ENCODE peak calls at places on chromosomes 7 and 10, in four cellular contexts. Z is HL-60, A is GM12878, Y is K562. N is an unnamed sample.

GRCh38 chr10:9331583-9332008 is 1277.1 kb downstream of the GATA3 start:
- DNase-seq in A (no peak), Z (no peak), Y (peak), N (no peak)

GRCh38 chr7:41858196-41858595 is 155.3 kb upstream of the INHBA start:
- DNase-seq in A (no peak), Y (no peak), Z (no peak), N (no peak)

GRCh38 chr10:77977975-77978759 is 51.1 kb downstream of the POLR3A start:
- DNase-seq in A (no peak), Z (no peak), Y (no peak), N (no peak)

GRCh38 chr10:52740913-52741675 is 31.5 kb downstream of the MBL2 start:
- DNase-seq in Y (peak), Z (peak), A (no peak), N (no peak)

GRCh38 chr10:61031341-61031740 is 87.4 kb upstream of the RHOBTB1 start:
- DNase-seq in Z (no peak), Y (no peak), A (no peak), N (no peak)

GRCh38 chr7:22962775-22963358 is 51.1 kb downstream of the HYCC1 start:
- DNase-seq in A (no peak), Z (no peak), Y (no peak), N (no peak)

GRCh38 chr10:5506751-5507648 is 7.6 kb upstream of the CALML5 start:
- DNase-seq in Y (no peak), A (no peak), Z (no peak), N (no peak)

GRCh38 chr10:15879058-15879457 is 18.8 kb upstream of the MINDY3 start:
- DNase-seq in Y (peak), Z (no peak), A (no peak), N (no peak)

GRCh38 chr10:49610015-49610734 is at the start of gene SLC18A3:
- DNase-seq in A (no peak), Y (no peak), Z (no peak), N (no peak)

GRCh38 chr10:115093286-115093775 is at the start of gene ATRNL1:
- DNase-seq in Y (no peak), A (no peak), Z (no peak), N (peak)

GRCh38 chr10:119395287-119396007 is 147.1 kb downstream of the RGS10 start:
- DNase-seq in A (no peak), Y (no peak), Z (peak), N (peak)

GRCh38 chr7:1403844-1404404 is 55.3 kb downstream of the MICALL2 start:
- DNase-seq in Z (peak), A (no peak), Y (no peak), N (no peak)

GRCh38 chr7:14834456-14834855 is 68.1 kb downstream of the DGKB start:
- DNase-seq in A (no peak), Y (no peak), Z (no peak), N (no peak)

GRCh38 chr7:24466109-24466768 is 107.0 kb upstream of the PALS2 start:
- DNase-seq in Y (no peak), Z (no peak), A (no peak), N (no peak)

GRCh38 chr10:114260366-114260765 is 21.3 kb downstream of the VWA2 start:
- DNase-seq in Z (no peak), Y (no peak), A (no peak), N (no peak)

GRCh38 chr7:3683886-3684539 is 383.0 kb downstream of the SDK1 start:
- DNase-seq in Z (no peak), A (no peak), Y (no peak), N (no peak)

GRCh38 chr10:79178614-79179403 is 110.0 kb downstream of the ZMIZ1 start:
- DNase-seq in A (no peak), Z (no peak), Y (peak), N (no peak)

GRCh38 chr7:109844362-109844761 is 1246.6 kb upstream of the LRRN3 start:
- DNase-seq in Z (no peak), A (no peak), Y (no peak), N (no peak)

GRCh38 chr10:119667562-119668328 is 16.6 kb downstream of the BAG3 start:
- DNase-seq in Z (no peak), A (no peak), Y (peak), N (no peak)

GRCh38 chr10:114380060-114380459 is 24.2 kb downstream of the AFAP1L2 start:
- DNase-seq in Y (no peak), Z (no peak), A (no peak), N (no peak)

GRCh38 chr10:44463511-44464121 is 78.7 kb upstream of the CXCL12 start:
- DNase-seq in Z (no peak), A (no peak), Y (no peak), N (no peak)

GRCh38 chr10:11011966-11012365 is 5.7 kb upstream of the CELF2 start:
- DNase-seq in Y (no peak), A (no peak), Z (no peak), N (no peak)

GRCh38 chr10:129416136-129416530 is 50.9 kb upstream of the MGMT start:
- DNase-seq in Y (no peak), Z (no peak), A (no peak), N (no peak)

GRCh38 chr10:14369881-14370280 is 39.2 kb upstream of the FRMD4A start:
- DNase-seq in Y (no peak), A (no peak), Z (no peak), N (no peak)

GRCh38 chr7:33109758-33110238 is 594 bp upstream of the RP9 start:
- DNase-seq in Z (peak), Y (no peak), A (no peak), N (no peak)

GRCh38 chr7:45679516-45679915 is 105.3 kb downstream of the ADCY1 start:
- DNase-seq in A (no peak), Y (no peak), Z (no peak), N (no peak)

GRCh38 chr10:131549116-131549515 is 237.6 kb upstream of the TCERG1L start:
- DNase-seq in Z (no peak), Y (no peak), A (no peak), N (no peak)

GRCh38 chr7:94654764-94655561 is 970 bp downstream of the SGCE start:
- DNase-seq in Y (no peak), Z (no peak), A (no peak), N (no peak)

GRCh38 chr7:121940907-121941306 is 67.9 kb downstream of the PTPRZ1 start:
- DNase-seq in A (no peak), Y (no peak), Z (no peak), N (no peak)

GRCh38 chr10:34721201-34721840 is 93.8 kb downstream of the PARD3 start:
- DNase-seq in Y (no peak), A (no peak), Z (no peak), N (no peak)

GRCh38 chr10:84632866-84633265 is 304.5 kb downstream of the CCSER2 start:
- DNase-seq in Z (no peak), A (no peak), Y (no peak), N (no peak)

GRCh38 chr10:24209946-24210491 is 1.1 kb downstream of the KIAA1217 start:
- DNase-seq in Y (no peak), Z (no peak), A (peak), N (peak)

GRCh38 chr10:42769173-42769572 is 13.4 kb upstream of the BMS1 start:
- DNase-seq in A (no peak), Y (no peak), Z (no peak), N (no peak)
- TF ChIP-seq SPI1 in A (no peak), Y (no peak), Z (no peak), N (no peak)

DNA sequence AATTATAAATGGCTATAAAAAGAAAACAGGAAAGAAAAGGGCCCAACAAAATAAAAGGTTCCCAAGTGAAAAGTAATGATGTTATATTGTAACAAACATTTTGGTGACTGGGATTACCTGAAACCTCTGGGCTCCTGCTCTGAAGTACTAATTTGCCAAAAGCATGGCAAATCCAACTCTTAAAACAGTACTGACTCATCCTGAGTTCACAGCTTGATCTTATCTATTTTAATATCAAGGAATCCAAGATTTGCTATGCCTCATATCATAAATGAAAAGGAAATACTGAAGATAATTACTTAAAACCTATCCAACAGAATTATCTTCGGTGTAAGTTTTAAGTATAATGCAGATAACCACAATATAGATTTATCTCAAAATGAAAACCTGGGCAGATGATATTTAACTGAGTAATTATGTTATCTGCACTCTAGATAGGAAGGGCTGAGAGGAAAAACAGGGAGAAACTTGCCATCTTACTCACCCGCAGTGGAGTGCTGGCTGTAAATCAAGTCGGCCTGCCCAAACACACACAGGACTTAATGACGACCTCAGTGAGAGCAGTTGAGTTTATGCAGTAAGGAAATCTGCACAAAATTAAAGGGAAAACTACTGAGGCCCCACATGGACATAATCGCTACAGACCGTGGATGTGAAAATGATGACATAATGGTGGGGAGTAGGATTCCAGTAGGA is 48.4 kb downstream of the MPP7 start:
- DNase-seq in Y (no peak), A (no peak), Z (no peak), N (no peak)
- TF ChIP-seq POLR2AphosphoS5 in Y (no peak), A (no peak), Z (no peak), N (no peak)

DNA sequence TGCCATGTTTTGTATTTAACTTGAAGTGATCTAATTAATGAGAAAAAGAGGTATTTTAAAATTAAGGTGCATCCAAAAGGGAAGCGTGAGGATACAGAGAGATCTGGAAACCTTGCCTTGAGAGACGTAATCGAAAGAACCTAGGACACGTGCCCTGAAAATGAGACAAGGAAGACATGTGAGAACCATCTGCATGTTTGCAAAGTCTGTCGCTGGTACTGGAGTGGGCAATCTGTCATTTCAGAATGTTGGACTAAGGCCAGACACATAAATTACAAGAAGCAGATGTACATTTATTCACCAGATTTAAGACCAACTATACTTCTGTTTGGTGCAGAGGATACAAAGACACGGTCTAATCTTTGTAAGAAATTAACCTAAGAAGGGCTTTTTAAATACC is 9.2 kb downstream of the AGR2 start:
- DNase-seq in Y (no peak), A (no peak), Z (no peak), N (no peak)
- TF ChIP-seq SPI1 in Y (no peak), A (no peak), Z (no peak), N (no peak)

DNA sequence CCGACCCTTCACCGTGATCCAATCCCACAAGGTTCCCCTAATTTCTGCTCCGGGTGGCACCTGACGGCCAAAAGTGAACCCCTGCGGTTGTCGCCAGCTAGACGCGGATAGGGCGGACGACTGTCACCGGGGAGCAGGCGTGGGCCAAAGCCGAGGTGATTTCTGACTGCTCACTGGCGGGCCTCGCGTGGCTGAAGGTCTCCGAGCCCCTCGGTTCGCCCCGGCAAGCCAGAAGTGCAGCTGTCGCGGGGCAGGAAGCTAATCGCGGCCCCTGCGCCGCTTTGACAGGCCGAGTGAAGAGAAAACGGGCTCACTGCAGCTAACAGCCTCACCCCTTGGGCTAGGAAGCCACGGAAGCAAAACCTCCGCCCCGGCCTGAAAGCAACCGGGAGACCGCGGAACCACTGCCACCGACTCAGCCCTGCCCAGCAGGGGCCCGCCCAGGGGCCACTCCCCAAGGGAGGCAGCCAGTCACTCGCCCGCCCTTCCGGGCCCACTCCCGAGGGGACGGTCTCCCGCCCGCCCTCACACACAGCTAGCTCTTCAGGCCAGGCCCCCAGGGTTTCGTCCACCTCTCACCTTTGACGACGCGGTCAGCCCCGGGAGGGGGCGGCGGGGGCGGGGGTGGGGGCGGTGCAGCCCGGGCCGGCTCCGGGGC is 469 bp downstream of the PPP3CB start:
- DNase-seq in A (peak), Y (peak), Z (peak), N (peak)
- TF ChIP-seq POLR2AphosphoS5 in A (peak), Y (peak), Z (peak), N (peak)

GRCh38 chr7:85931919-85932318 is 711.8 kb upstream of the GRM3 start:
- DNase-seq in Z (no peak), A (no peak), Y (no peak), N (no peak)

GRCh38 chr7:85924062-85924461 is 719.6 kb upstream of the GRM3 start:
- DNase-seq in Y (no peak), Z (no peak), A (no peak), N (no peak)

GRCh38 chr7:85928500-85928899 is 715.2 kb upstream of the GRM3 start:
- DNase-seq in Z (no peak), A (no peak), Y (no peak), N (no peak)

DNA sequence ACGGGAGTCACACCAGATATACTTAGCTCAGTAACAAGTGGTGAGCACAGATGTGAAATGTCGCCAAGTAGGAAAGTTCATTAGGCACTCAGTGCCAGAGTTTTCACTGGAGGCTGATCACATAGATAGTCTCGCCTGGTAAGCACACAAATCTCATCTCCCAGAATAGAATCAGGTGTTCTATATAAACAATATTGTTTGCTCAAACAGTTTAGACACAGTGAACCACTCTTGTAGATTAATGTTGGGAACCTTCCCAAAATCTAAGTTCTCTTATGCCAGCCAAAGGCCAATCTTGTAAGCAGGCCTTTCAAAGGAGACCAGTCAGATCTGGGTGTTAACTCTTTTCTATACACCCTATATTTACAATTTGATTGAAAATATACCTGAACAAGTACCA is 716.5 kb upstream of the GRM3 start:
- DNase-seq in Y (no peak), A (no peak), Z (no peak), N (no peak)
- TF ChIP-seq SPI1 in Y (no peak), A (no peak), Z (no peak), N (no peak)

GRCh38 chr10:92284112-92284704 is 6.7 kb downstream of the CPEB3 start:
- DNase-seq in Z (no peak), Y (no peak), A (no peak), N (no peak)
- TF ChIP-seq POLR2AphosphoS5 in Z (no peak), Y (no peak), A (no peak), N (no peak)